ENCODE peak calls at places on chromosomes 2 and 18, in seven cellular contexts. P is PC-9, B is thoracic aorta, E is stomach, O is neural progenitor cell, K is GM23338, U is psoas muscle. A is an unnamed sample. For H3K4me1 and H3K36me3, the result is how much of the 10 kb centered on the place peaks cover.

GRCh38 chr2:85164145-85164559 is 31.0 kb downstream of the TCF7L1 start:
- DNase-seq in U (no peak), O (peak), E (no peak), K (no peak), B (no peak), P (no peak), A (no peak)

GRCh38 chr2:24793752-24794477 is 690 bp downstream of the CENPO start:
- DNase-seq in B (no peak), K (peak), U (no peak), E (no peak), O (peak), P (no peak), A (no peak)

GRCh38 chr18:13889661-13890060 is 25.7 kb downstream of the MC2R start:
- DNase-seq in K (no peak), P (no peak), U (no peak), E (no peak), B (no peak), O (no peak), A (no peak)

GRCh38 chr2:208648368-208648767 is 241.8 kb downstream of the PTH2R start:
- DNase-seq in P (no peak), E (no peak), K (no peak), U (no peak), B (no peak), O (no peak), A (no peak)

GRCh38 chr18:27240383-27240782 is 55.3 kb upstream of the CHST9 start:
- DNase-seq in U (no peak), K (no peak), O (no peak), B (no peak), E (no peak), P (no peak), A (no peak)

GRCh38 chr18:79560042-79560860 is 119.4 kb upstream of the CTDP1 start:
- DNase-seq in K (no peak), B (no peak), E (no peak), O (no peak), U (no peak), P (no peak), A (no peak)

GRCh38 chr2:12684471-12684936 is 32.2 kb upstream of the TRIB2 start:
- DNase-seq in B (no peak), P (peak), E (no peak), O (no peak), U (no peak), K (peak), A (no peak)

GRCh38 chr2:102147935-102148334 is 5.4 kb downstream of the IL1R1 start:
- DNase-seq in U (no peak), K (no peak), E (no peak), B (no peak), P (no peak), O (no peak), A (no peak)

GRCh38 chr2:28956415-28956826 is 24.7 kb upstream of the TOGARAM2 start:
- DNase-seq in K (peak), O (peak), E (no peak), U (no peak), B (no peak), P (no peak), A (no peak)

GRCh38 chr2:205198130-205198505 is 484.2 kb upstream of the NRP2 start:
- DNase-seq in E (no peak), K (peak), O (no peak), U (peak), P (no peak), B (no peak), A (no peak)

GRCh38 chr2:10658041-10658913 is 31.5 kb downstream of the NOL10 start:
- DNase-seq in K (no peak), P (peak), E (no peak), U (no peak), O (no peak), B (no peak), A (no peak)

GRCh38 chr2:96703021-96703751 is 36.7 kb downstream of the LMAN2L start:
- DNase-seq in E (no peak), B (no peak), P (no peak), U (no peak), K (no peak), O (no peak), A (no peak)

GRCh38 chr18:37668971-37669747 is 103.6 kb upstream of the CELF4 start:
- DNase-seq in K (peak), P (no peak), B (no peak), E (no peak), O (peak), U (no peak), A (no peak)

GRCh38 chr18:48563027-48563426 is 24.2 kb downstream of the CTIF start:
- DNase-seq in P (no peak), U (no peak), E (no peak), O (no peak), B (no peak), K (no peak), A (no peak)

GRCh38 chr2:170505631-170506270 is 209.4 kb upstream of the SP5 start:
- DNase-seq in U (peak), K (peak), P (no peak), E (no peak), O (peak), B (no peak), A (peak)

GRCh38 chr2:74128206-74128605 is 19.5 kb downstream of the BOLA3 start:
- DNase-seq in U (no peak), B (no peak), E (no peak), P (no peak), O (no peak), K (peak), A (no peak)

GRCh38 chr2:44715671-44716077 is 225.8 kb upstream of the SIX3 start:
- DNase-seq in E (no peak), U (no peak), O (peak), K (peak), B (no peak), P (peak), A (no peak)

GRCh38 chr2:70645733-70646420 is 92.3 kb upstream of the TGFA start:
- DNase-seq in E (no peak), O (peak), B (no peak), K (peak), U (no peak), P (no peak), A (no peak)

GRCh38 chr2:5691659-5692529 is at the start of gene SOX11:
- DNase-seq in O (peak), B (no peak), P (no peak), E (no peak), K (peak), U (no peak), A (peak)

GRCh38 chr18:55934801-55935200 is 346.8 kb upstream of the TCF4 start:
- DNase-seq in E (no peak), O (no peak), P (no peak), K (no peak), B (no peak), U (no peak), A (no peak)

GRCh38 chr2:4903676-4904348 is 788.4 kb upstream of the SOX11 start:
- DNase-seq in P (no peak), B (no peak), U (no peak), E (no peak), O (no peak), K (no peak), A (peak)

GRCh38 chr2:46134531-46135229 is 162.5 kb upstream of the EPAS1 start:
- DNase-seq in U (no peak), O (no peak), E (no peak), P (no peak), K (no peak), B (no peak), A (peak)

GRCh38 chr2:191109888-191110287 is 40.9 kb downstream of the STAT4 start:
- DNase-seq in E (no peak), P (no peak), B (no peak), U (no peak), K (no peak), O (no peak), A (no peak)

GRCh38 chr2:49002750-49003149 is 151.6 kb downstream of the FSHR start:
- DNase-seq in K (no peak), B (no peak), U (no peak), O (no peak), E (no peak), P (no peak), A (no peak)

GRCh38 chr18:49013961-49014604 is 63.3 kb upstream of the SMAD7 start:
- DNase-seq in K (no peak), U (no peak), O (no peak), B (no peak), E (peak), P (peak), A (no peak)

GRCh38 chr18:58579561-58580047 is 49.3 kb downstream of the ALPK2 start:
- DNase-seq in P (no peak), U (no peak), B (no peak), K (no peak), O (no peak), E (no peak), A (no peak)

GRCh38 chr2:128494640-128495321 is 176.1 kb upstream of the HS6ST1 start:
- DNase-seq in K (no peak), B (no peak), U (no peak), O (no peak), P (no peak), E (peak), A (peak)

GRCh38 chr18:37270046-37270665 is 295.4 kb downstream of the CELF4 start:
- DNase-seq in B (no peak), O (peak), U (no peak), E (peak), P (no peak), K (peak), A (peak)

GRCh38 chr2:64277101-64277849 is 133.1 kb upstream of the PELI1 start:
- DNase-seq in K (peak), B (no peak), O (no peak), P (peak), E (no peak), U (no peak), A (no peak)

DNA sequence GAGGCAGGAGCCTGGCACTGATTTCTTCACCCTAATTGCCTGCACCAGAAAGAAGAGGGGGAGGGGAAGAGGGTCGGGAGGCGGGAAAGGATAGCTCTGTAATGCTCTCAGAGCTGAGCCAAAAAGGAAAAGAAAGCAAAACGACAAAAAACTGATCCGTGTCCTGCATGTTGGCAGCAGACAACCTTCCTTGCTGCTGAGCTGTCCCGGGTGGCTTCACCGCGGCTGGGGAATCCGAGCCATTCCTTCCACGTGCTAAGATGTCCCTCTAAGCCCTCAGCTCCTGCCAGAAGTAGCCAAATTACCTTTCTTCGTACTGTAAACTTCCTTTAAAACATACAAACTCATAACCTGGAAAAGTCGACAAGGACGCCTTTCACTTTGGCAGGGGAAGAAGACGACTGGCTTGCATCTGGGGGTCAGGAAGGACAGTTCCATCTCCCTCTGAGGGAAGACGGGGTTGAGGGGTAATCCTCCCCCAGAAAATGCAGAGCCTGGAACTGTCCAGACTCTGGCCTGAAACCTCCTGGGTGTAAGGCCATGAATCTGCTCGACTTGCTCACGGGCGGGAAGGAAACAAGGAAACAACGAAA is 7.6 kb downstream of the OTX1 start:
- DNase-seq in U (peak), P (no peak), O (peak), E (no peak), B (no peak), K (peak), A (peak)
- H3K4me1 ChIP-seq in U (under half), P (under half), O (half or more), E (under half), B (half or more), K (half or more), A (under half)

DNA sequence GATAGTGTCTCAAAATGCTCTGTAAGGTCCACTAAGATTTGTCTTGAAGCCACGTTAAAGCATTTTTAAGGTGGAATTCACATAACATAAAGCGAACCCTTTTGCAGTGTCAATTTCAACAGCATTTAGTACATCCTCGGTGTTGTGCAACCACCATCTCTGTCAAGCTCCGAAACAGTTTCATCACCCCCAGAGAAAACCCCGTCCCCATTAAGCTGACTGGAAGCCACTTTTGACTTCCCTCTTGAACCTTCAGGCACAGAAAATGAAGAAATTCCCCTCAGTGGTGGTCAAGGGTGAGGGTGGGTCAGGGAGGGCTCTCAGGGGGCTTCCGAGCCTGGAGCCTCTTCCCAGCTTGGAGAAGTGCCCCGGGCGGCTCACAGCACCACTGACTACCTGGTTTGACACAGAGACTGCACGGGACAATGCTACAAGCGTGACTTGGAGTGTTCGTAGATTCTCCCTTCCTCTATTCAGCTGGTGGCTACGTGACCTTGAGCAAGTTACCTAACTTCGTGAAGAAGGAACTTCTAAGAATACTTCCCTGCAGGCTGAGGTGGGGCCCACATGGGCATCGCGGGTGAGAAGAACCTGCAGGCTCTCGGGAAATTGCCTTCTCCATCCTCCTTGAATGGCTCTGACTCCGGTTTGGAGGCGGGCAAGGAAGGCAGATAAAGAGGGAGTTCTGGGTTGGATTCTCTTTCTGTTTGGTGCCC is 100.3 kb upstream of the HDAC4 start:
- DNase-seq in P (no peak), K (no peak), U (no peak), B (no peak), O (no peak), E (no peak), A (no peak)
- TF ChIP-seq CTCF in P (no peak), K (no peak), U (no peak), B (no peak), O (no peak), E (no peak), A (no peak)

GRCh38 chr2:113930448-113930847 is 40.6 kb downstream of the ACTR3 start:
- DNase-seq in U (no peak), O (no peak), B (no peak), P (no peak), K (no peak), E (no peak), A (no peak)
- H3K36me3 ChIP-seq in U (half or more), O (under half), B (under half), P (under half), K (under half), E (under half), A (under half)

GRCh38 chr2:174122185-174122584 is 126.1 kb downstream of the OLA1 start:
- DNase-seq in O (no peak), K (no peak), U (no peak), P (no peak), E (no peak), B (no peak), A (no peak)

GRCh38 chr2:174121178-174121577 is 127.2 kb downstream of the OLA1 start:
- DNase-seq in B (no peak), O (no peak), P (no peak), E (no peak), K (no peak), U (no peak), A (no peak)

GRCh38 chr2:174121612-174122011 is 126.7 kb downstream of the OLA1 start:
- DNase-seq in O (no peak), U (no peak), P (peak), B (no peak), E (no peak), K (peak), A (no peak)

GRCh38 chr2:174125151-174125550 is 123.2 kb downstream of the OLA1 start:
- DNase-seq in K (peak), O (peak), U (no peak), E (no peak), B (no peak), P (no peak), A (no peak)

DNA sequence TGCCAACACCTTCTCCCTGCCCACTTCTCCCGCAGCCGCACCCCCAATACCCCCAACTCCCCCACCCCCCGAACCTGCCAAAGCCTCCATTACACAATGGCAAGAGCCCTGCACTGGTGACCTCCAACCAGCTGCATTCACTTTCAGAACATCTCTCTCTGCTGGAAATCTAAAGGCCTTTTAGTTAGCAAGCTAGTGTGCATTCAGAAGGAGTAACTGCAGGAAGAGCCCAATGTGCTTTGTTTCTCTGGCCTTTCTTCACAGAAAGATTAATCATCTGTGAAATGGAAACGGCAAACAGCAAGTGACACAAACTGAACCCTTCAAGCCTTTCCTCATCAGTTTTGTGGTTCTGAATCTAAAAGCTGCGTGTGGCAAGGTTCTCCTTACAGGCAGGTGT is 124.2 kb downstream of the OLA1 start:
- DNase-seq in K (peak), P (no peak), B (no peak), U (no peak), O (peak), E (no peak), A (no peak)
- H3K4me1 ChIP-seq in K (half or more), P (under half), B (under half), U (under half), O (half or more), E (under half), A (under half)

GRCh38 chr2:115163572-115163971 is 721.1 kb downstream of the DPP10 start:
- DNase-seq in O (no peak), K (peak), B (no peak), E (no peak), U (no peak), P (no peak), A (no peak)

GRCh38 chr2:115162454-115163293 is 720.2 kb downstream of the DPP10 start:
- DNase-seq in K (peak), E (no peak), U (no peak), P (no peak), O (peak), B (no peak), A (peak)

GRCh38 chr2:115161531-115162453 is 719.4 kb downstream of the DPP10 start:
- DNase-seq in B (no peak), K (peak), P (no peak), U (peak), E (peak), O (peak), A (peak)

GRCh38 chr2:115168457-115168856 is 726.0 kb downstream of the DPP10 start:
- DNase-seq in B (no peak), O (no peak), P (no peak), E (no peak), K (no peak), U (no peak), A (no peak)

DNA sequence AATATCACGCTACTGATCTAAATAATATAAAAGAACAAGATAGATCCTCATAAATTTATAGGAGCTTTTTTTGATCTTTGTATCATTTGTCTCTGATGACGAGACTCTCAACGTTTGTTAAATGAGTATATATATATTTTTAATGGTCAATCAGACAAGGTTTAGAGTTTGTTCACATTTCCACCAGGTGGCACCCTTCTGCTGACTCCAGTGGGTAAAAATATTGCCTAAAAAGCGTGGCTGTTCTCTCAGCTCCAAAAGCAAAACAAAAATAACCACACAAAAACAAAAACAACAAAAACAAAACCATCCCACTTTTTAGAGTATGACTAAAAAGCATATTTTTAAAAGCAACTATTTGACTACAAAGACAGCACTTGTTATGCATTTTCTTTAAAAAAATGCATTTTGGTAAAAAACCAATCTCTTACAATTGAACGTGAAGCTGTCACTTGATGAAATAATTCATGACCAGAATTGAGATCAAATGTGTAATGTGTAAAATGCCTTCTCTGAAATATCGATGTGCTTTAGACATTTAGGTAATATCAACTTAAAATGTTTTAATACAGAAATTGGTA is 723.2 kb downstream of the DPP10 start:
- DNase-seq in U (no peak), O (peak), P (no peak), K (peak), E (no peak), B (no peak), A (peak)
- TF ChIP-seq CTCF in U (no peak), O (peak), P (peak), K (peak), E (no peak), B (no peak), A (no peak)

DNA sequence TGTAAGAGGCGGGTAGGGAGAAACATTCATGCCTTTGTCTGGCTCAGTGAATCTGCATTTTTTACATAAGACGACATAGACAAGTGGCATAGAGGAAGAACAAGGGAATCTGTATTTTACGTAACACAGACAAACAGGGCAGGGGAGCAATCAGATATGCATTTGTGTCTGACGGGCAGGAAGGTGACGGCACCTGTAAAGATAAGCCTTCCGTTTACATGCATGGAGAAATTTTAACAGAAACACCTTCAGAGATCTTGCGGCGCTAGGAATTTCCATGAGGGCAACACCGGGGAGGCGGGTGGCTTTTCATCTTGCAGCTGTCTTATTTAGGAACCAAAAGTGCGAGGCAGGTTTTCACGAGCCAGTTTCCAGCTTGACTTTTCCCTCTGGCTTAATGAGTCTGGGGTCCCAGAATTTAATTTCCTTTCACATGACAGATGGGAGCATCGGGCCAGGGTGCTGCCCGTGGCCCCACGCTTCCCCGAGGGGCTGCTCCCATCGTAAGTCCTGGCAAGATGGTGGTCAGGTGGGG is 42.6 kb downstream of the RTP5 start:
- DNase-seq in U (no peak), O (no peak), E (peak), K (no peak), P (peak), B (no peak), A (no peak)
- H3K36me3 ChIP-seq in U (under half), O (under half), E (under half), K (under half), P (under half), B (under half), A (under half)

A was measured in testis.